ENCODE peak calls at places on chromosomes 16 and 17, in six cellular contexts. N, E, V, D, W and M are unnamed samples.

GRCh38 chr16:63315229-63315628 is 1279.0 kb upstream of the CDH8 start:
- ATAC-seq in N (no peak), E (no peak), V (no peak), D (no peak), W (no peak), M (no peak)

GRCh38 chr17:59342681-59343127 is 11.2 kb downstream of the YPEL2 start:
- ATAC-seq in N (no peak), E (no peak), V (no peak), D (no peak), W (no peak), M (no peak)

GRCh38 chr17:80949451-80950421 is 41.9 kb upstream of the CHMP6 start:
- ATAC-seq in N (no peak), E (peak; percentile 90), V (peak; percentile 54), D (peak; percentile 48), W (no peak), M (no peak)

GRCh38 chr16:75491876-75492275 is 3.4 kb downstream of the CHST6 start:
- ATAC-seq in N (no peak), E (peak; percentile 13), V (peak; percentile 69), D (peak; percentile 81), W (no peak), M (no peak)

GRCh38 chr17:72618018-72618509 is 474.4 kb downstream of the SLC39A11 start:
- ATAC-seq in N (peak; percentile 34), E (no peak), V (peak; percentile 55), D (peak; percentile 59), W (no peak), M (no peak)

GRCh38 chr17:55806745-55807466 is 56.1 kb downstream of the PCTP start:
- ATAC-seq in N (no peak), E (no peak), V (no peak), D (no peak), W (no peak), M (no peak)

GRCh38 chr16:53714080-53715050 is 10.4 kb downstream of the FTO start:
- ATAC-seq in N (peak; percentile 49), E (peak; percentile 48), V (no peak), D (no peak), W (no peak), M (no peak)

GRCh38 chr17:43667506-43668438 is 6.0 kb upstream of the MEOX1 start:
- ATAC-seq in N (no peak), E (no peak), V (no peak), D (peak; percentile 62), W (no peak), M (no peak)

GRCh38 chr16:1770328-1771071 is 843 bp downstream of the NME3 start:
- ATAC-seq in N (peak; percentile 22), E (peak; percentile 24), V (peak; percentile 52), D (peak; percentile 50), W (peak; percentile 5), M (peak; percentile 40)

GRCh38 chr16:13453938-13454553 is 465.9 kb upstream of the ERCC4 start:
- ATAC-seq in N (no peak), E (peak; percentile 78), V (no peak), D (no peak), W (peak; percentile 58), M (no peak)

GRCh38 chr16:27344707-27345106 is 30.9 kb downstream of the IL4R start:
- ATAC-seq in N (no peak), E (no peak), V (no peak), D (peak; percentile 26), W (no peak), M (no peak)

GRCh38 chr16:49287572-49287971 is 5.9 kb upstream of the CBLN1 start:
- ATAC-seq in N (no peak), E (peak; percentile 60), V (no peak), D (no peak), W (no peak), M (no peak)

GRCh38 chr17:18093616-18094408 is 6.1 kb downstream of the DRG2 start:
- ATAC-seq in N (no peak), E (peak; percentile 88), V (peak; percentile 86), D (peak; percentile 79), W (peak; percentile 90), M (peak; percentile 10)

GRCh38 chr17:73553311-73553710 is 90.9 kb downstream of the SDK2 start:
- ATAC-seq in N (no peak), E (no peak), V (peak; percentile 30), D (no peak), W (no peak), M (no peak)

GRCh38 chr16:24890746-24891145 is 45.0 kb downstream of the SLC5A11 start:
- ATAC-seq in N (no peak), E (no peak), V (no peak), D (no peak), W (no peak), M (no peak)

GRCh38 chr17:17398928-17399926 is 77.6 kb upstream of the MED9 start:
- ATAC-seq in N (peak; percentile 70), E (no peak), V (no peak), D (no peak), W (no peak), M (peak; percentile 68)

GRCh38 chr17:39700148-39700987 is 504 bp downstream of the ERBB2 start:
- ATAC-seq in N (peak; percentile 67), E (peak; percentile 10), V (peak; percentile 72), D (peak; percentile 75), W (no peak), M (peak; percentile 53)

GRCh38 chr16:27817038-27817437 is 246.5 kb downstream of the GSG1L start:
- ATAC-seq in N (no peak), E (no peak), V (no peak), D (no peak), W (no peak), M (no peak)

GRCh38 chr17:46818319-46818928 is at the start of gene WNT3:
- ATAC-seq in N (peak; percentile 4), E (peak; percentile 46), V (no peak), D (no peak), W (peak; percentile 68), M (no peak)

GRCh38 chr16:68369697-68370096 is 58.9 kb downstream of the PRMT7 start:
- ATAC-seq in N (no peak), E (no peak), V (no peak), D (no peak), W (no peak), M (no peak)

GRCh38 chr17:50697076-50697475 is 10.6 kb downstream of the ANKRD40 start:
- ATAC-seq in N (no peak), E (no peak), V (no peak), D (no peak), W (no peak), M (no peak)

GRCh38 chr17:72489273-72489641 is 368.4 kb downstream of the SOX9 start:
- ATAC-seq in N (no peak), E (no peak), V (no peak), D (peak; percentile 71), W (no peak), M (no peak)

GRCh38 chr17:66849851-66850580 is 15.1 kb downstream of the CACNG5 start:
- ATAC-seq in N (no peak), E (no peak), V (no peak), D (no peak), W (no peak), M (no peak)

GRCh38 chr16:49452568-49452967 is 79.0 kb downstream of the C16orf78 start:
- ATAC-seq in N (no peak), E (peak; percentile 93), V (no peak), D (no peak), W (no peak), M (no peak)

GRCh38 chr17:58504826-58505351 is 9.5 kb downstream of the MTMR4 start:
- ATAC-seq in N (peak; percentile 61), E (no peak), V (no peak), D (no peak), W (no peak), M (peak; percentile 22)

GRCh38 chr16:11610580-11610979 is 23.9 kb upstream of the LITAF start:
- ATAC-seq in N (no peak), E (no peak), V (peak; percentile 45), D (no peak), W (peak; percentile 76), M (no peak)

GRCh38 chr17:41734139-41734948 is at the start of gene HAP1:
- ATAC-seq in N (peak; percentile 33), E (peak; percentile 68), V (peak; percentile 73), D (peak; percentile 78), W (no peak), M (peak; percentile 42)
- TF ChIP-seq POLR2AphosphoS5 in N (no peak), E (peak; percentile 98), V (peak; percentile 98), D (peak; percentile 99), W (no peak), M (no peak)

GRCh38 chr16:50677351-50677750 is 3.8 kb downstream of the SNX20 start:
- ATAC-seq in N (no peak), E (peak; percentile 64), V (peak; percentile 75), D (no peak), W (peak; percentile 74), M (no peak)
- TF ChIP-seq CTCF in N (no peak), E (peak; percentile 65), V (peak; percentile 64), D (peak; percentile 65), W (peak; percentile 61), M (peak; percentile 27)

GRCh38 chr17:2190014-2190413 is 113.6 kb downstream of the SMG6 start:
- ATAC-seq in N (peak; percentile 28), E (no peak), V (no peak), D (no peak), W (no peak), M (peak; percentile 53)

GRCh38 chr17:2189231-2189630 is 114.4 kb downstream of the SMG6 start:
- ATAC-seq in N (no peak), E (no peak), V (no peak), D (no peak), W (no peak), M (no peak)

GRCh38 chr17:2192367-2193028 is 111.1 kb downstream of the SMG6 start:
- ATAC-seq in N (peak; percentile 59), E (no peak), V (peak; percentile 84), D (no peak), W (no peak), M (peak; percentile 45)

GRCh38 chr17:2191227-2191626 is 112.4 kb downstream of the SMG6 start:
- ATAC-seq in N (no peak), E (peak; percentile 54), V (no peak), D (no peak), W (no peak), M (peak; percentile 16)

DNA sequence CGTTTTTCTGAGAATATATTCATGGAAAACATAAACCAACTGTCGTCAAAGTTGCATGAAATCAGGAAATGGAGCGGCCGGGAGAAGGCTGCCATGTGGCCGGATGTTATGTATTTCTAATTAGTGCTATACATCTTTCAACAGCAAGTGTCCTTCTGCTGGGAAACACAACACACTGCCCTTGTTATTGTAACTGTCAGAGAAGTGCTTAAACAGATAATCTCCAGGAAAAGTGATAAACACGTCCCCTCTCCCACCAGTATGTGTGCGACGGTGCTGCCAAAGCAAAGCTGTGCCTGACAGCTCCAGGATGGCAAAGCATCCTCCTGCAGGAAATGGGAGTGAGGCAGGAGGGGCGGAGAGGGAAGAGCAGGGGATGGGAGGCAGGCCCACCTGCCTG is 111.8 kb downstream of the SMG6 start:
- ATAC-seq in N (no peak), E (no peak), V (no peak), D (no peak), W (no peak), M (no peak)
- H3K27ac ChIP-seq in N (peak overlapping the region; percentile 54), E (no peak overlapping the region), V (peak overlapping the region; percentile 56), D (no peak overlapping the region), W (peak overlapping the region; percentile 15), M (peak overlapping the region; percentile 54)

GRCh38 chr16:78916928-78917545 is 683.5 kb downstream of the MAF start:
- ATAC-seq in N (no peak), E (no peak), V (no peak), D (no peak), W (no peak), M (no peak)

GRCh38 chr16:78919852-78920251 is 680.7 kb downstream of the MAF start:
- ATAC-seq in N (no peak), E (no peak), V (no peak), D (no peak), W (no peak), M (no peak)

GRCh38 chr16:78918805-78919204 is 681.7 kb downstream of the MAF start:
- ATAC-seq in N (no peak), E (no peak), V (no peak), D (no peak), W (no peak), M (no peak)

GRCh38 chr16:78915916-78916315 is 684.6 kb downstream of the MAF start:
- ATAC-seq in N (no peak), E (no peak), V (no peak), D (no peak), W (no peak), M (no peak)
- TF ChIP-seq POLR2AphosphoS5 in N (no peak), E (no peak), V (no peak), D (no peak), W (no peak), M (no peak)